ENCODE peak calls at places on chromosomes 11 and 22, in nine cellular contexts. One of them, this sample, is unnamed.

GRCh38 chr11:114314096-114314495 is 17.9 kb downstream of the NNMT start:
- DNase-seq in CD8-positive, alpha-beta T cell: no peak
- DNase-seq in lung microvascular endothelial cell: no peak
- DNase-seq in astrocyte of the cerebellum: no peak
- DNase-seq in GM19239: no peak
- DNase-seq in A172: no peak
- DNase-seq in head of caudate nucleus: no peak
- DNase-seq in neural crest cell: no peak
- DNase-seq in NCI-H1417: no peak
- DNase-seq in this sample: no peak

GRCh38 chr11:6237903-6238302 is 986 bp upstream of the CNGA4 start:
- DNase-seq in A172: no peak
- DNase-seq in GM19239: no peak
- DNase-seq in neural crest cell: no peak
- DNase-seq in lung microvascular endothelial cell: no peak
- DNase-seq in NCI-H1417: no peak
- DNase-seq in CD8-positive, alpha-beta T cell: no peak
- DNase-seq in head of caudate nucleus: no peak
- DNase-seq in astrocyte of the cerebellum: no peak
- DNase-seq in this sample: no peak

GRCh38 chr11:59562292-59562691 is 51.0 kb downstream of the OR4D9 start:
- DNase-seq in NCI-H1417: no peak
- DNase-seq in lung microvascular endothelial cell: no peak
- DNase-seq in astrocyte of the cerebellum: no peak
- DNase-seq in GM19239: no peak
- DNase-seq in A172: no peak
- DNase-seq in neural crest cell: no peak
- DNase-seq in CD8-positive, alpha-beta T cell: no peak
- DNase-seq in head of caudate nucleus: no peak
- DNase-seq in this sample: no peak

GRCh38 chr11:85759915-85760314 is 51.0 kb downstream of the SYTL2 start:
- DNase-seq in neural crest cell: no peak
- DNase-seq in GM19239: no peak
- DNase-seq in NCI-H1417: no peak
- DNase-seq in astrocyte of the cerebellum: peak; percentile 77
- DNase-seq in CD8-positive, alpha-beta T cell: no peak
- DNase-seq in lung microvascular endothelial cell: no peak
- DNase-seq in A172: peak; percentile 66
- DNase-seq in head of caudate nucleus: no peak
- DNase-seq in this sample: peak; percentile 52

GRCh38 chr22:49705216-49705600 is 122.5 kb downstream of the BRD1 start:
- DNase-seq in CD8-positive, alpha-beta T cell: no peak
- DNase-seq in astrocyte of the cerebellum: no peak
- DNase-seq in neural crest cell: no peak
- DNase-seq in GM19239: no peak
- DNase-seq in lung microvascular endothelial cell: no peak
- DNase-seq in head of caudate nucleus: no peak
- DNase-seq in A172: no peak
- DNase-seq in NCI-H1417: no peak
- DNase-seq in this sample: no peak

GRCh38 chr11:78171951-78172350 is 16.5 kb downstream of the KCTD21 start:
- DNase-seq in head of caudate nucleus: no peak
- DNase-seq in neural crest cell: no peak
- DNase-seq in lung microvascular endothelial cell: no peak
- DNase-seq in GM19239: no peak
- DNase-seq in A172: no peak
- DNase-seq in NCI-H1417: no peak
- DNase-seq in astrocyte of the cerebellum: no peak
- DNase-seq in CD8-positive, alpha-beta T cell: no peak
- DNase-seq in this sample: no peak

GRCh38 chr22:44276706-44277403 is 35.9 kb downstream of the SHISAL1 start:
- DNase-seq in head of caudate nucleus: no peak
- DNase-seq in A172: no peak
- DNase-seq in GM19239: no peak
- DNase-seq in lung microvascular endothelial cell: no peak
- DNase-seq in CD8-positive, alpha-beta T cell: no peak
- DNase-seq in neural crest cell: peak; percentile 33
- DNase-seq in NCI-H1417: no peak
- DNase-seq in astrocyte of the cerebellum: no peak
- DNase-seq in this sample: no peak

GRCh38 chr11:121762820-121763219 is 310.1 kb upstream of the SORL1-AS1 start:
- DNase-seq in NCI-H1417: peak; percentile 28
- DNase-seq in neural crest cell: no peak
- DNase-seq in lung microvascular endothelial cell: peak; percentile 13
- DNase-seq in astrocyte of the cerebellum: peak; percentile 36
- DNase-seq in GM19239: no peak
- DNase-seq in head of caudate nucleus: peak; percentile 21
- DNase-seq in CD8-positive, alpha-beta T cell: no peak
- DNase-seq in A172: no peak
- DNase-seq in this sample: no peak

GRCh38 chr11:33135216-33135615 is 26.1 kb downstream of the CSTF3 start:
- DNase-seq in neural crest cell: no peak
- DNase-seq in head of caudate nucleus: no peak
- DNase-seq in A172: no peak
- DNase-seq in CD8-positive, alpha-beta T cell: no peak
- DNase-seq in GM19239: no peak
- DNase-seq in NCI-H1417: no peak
- DNase-seq in astrocyte of the cerebellum: peak; percentile 45
- DNase-seq in lung microvascular endothelial cell: peak; percentile 31
- DNase-seq in this sample: peak; percentile 35

GRCh38 chr11:63551889-63552266 is 11.3 kb downstream of the PLAAT2 start:
- DNase-seq in GM19239: no peak
- DNase-seq in CD8-positive, alpha-beta T cell: no peak
- DNase-seq in A172: no peak
- DNase-seq in NCI-H1417: no peak
- DNase-seq in lung microvascular endothelial cell: no peak
- DNase-seq in head of caudate nucleus: no peak
- DNase-seq in astrocyte of the cerebellum: no peak
- DNase-seq in neural crest cell: no peak
- DNase-seq in this sample: no peak

GRCh38 chr11:13940611-13941256 is 21.8 kb upstream of the SPON1 start:
- DNase-seq in GM19239: no peak
- DNase-seq in head of caudate nucleus: no peak
- DNase-seq in astrocyte of the cerebellum: no peak
- DNase-seq in NCI-H1417: no peak
- DNase-seq in neural crest cell: no peak
- DNase-seq in A172: no peak
- DNase-seq in lung microvascular endothelial cell: no peak
- DNase-seq in CD8-positive, alpha-beta T cell: no peak
- DNase-seq in this sample: no peak

GRCh38 chr22:46863794-46864193 is 101.3 kb downstream of the TBC1D22A start:
- DNase-seq in neural crest cell: no peak
- DNase-seq in GM19239: no peak
- DNase-seq in lung microvascular endothelial cell: no peak
- DNase-seq in CD8-positive, alpha-beta T cell: no peak
- DNase-seq in A172: no peak
- DNase-seq in head of caudate nucleus: no peak
- DNase-seq in astrocyte of the cerebellum: no peak
- DNase-seq in NCI-H1417: no peak
- DNase-seq in this sample: no peak

GRCh38 chr11:82676483-82677094 is 57.1 kb downstream of the FAM181B start:
- DNase-seq in NCI-H1417: no peak
- DNase-seq in CD8-positive, alpha-beta T cell: no peak
- DNase-seq in GM19239: no peak
- DNase-seq in A172: peak; percentile 8
- DNase-seq in astrocyte of the cerebellum: no peak
- DNase-seq in head of caudate nucleus: no peak
- DNase-seq in lung microvascular endothelial cell: no peak
- DNase-seq in neural crest cell: no peak
- DNase-seq in this sample: no peak

GRCh38 chr11:64096835-64097234 is 61.1 kb downstream of the FLRT1 start:
- DNase-seq in GM19239: no peak
- DNase-seq in CD8-positive, alpha-beta T cell: no peak
- DNase-seq in lung microvascular endothelial cell: no peak
- DNase-seq in astrocyte of the cerebellum: no peak
- DNase-seq in A172: no peak
- DNase-seq in neural crest cell: no peak
- DNase-seq in head of caudate nucleus: no peak
- DNase-seq in NCI-H1417: peak; percentile 36
- DNase-seq in this sample: no peak

GRCh38 chr22:39236321-39237275 is 8.2 kb downstream of the PDGFB start:
- DNase-seq in CD8-positive, alpha-beta T cell: peak; percentile 40
- DNase-seq in neural crest cell: no peak
- DNase-seq in A172: no peak
- DNase-seq in astrocyte of the cerebellum: no peak
- DNase-seq in head of caudate nucleus: no peak
- DNase-seq in GM19239: peak; percentile 80
- DNase-seq in lung microvascular endothelial cell: no peak
- DNase-seq in NCI-H1417: peak; percentile 27
- DNase-seq in this sample: no peak

GRCh38 chr22:32650553-32651345 is 150.8 kb upstream of the TIMP3 start:
- DNase-seq in neural crest cell: no peak
- DNase-seq in NCI-H1417: no peak
- DNase-seq in CD8-positive, alpha-beta T cell: no peak
- DNase-seq in A172: peak; percentile 40
- DNase-seq in lung microvascular endothelial cell: no peak
- DNase-seq in head of caudate nucleus: no peak
- DNase-seq in GM19239: no peak
- DNase-seq in astrocyte of the cerebellum: no peak
- DNase-seq in this sample: peak; percentile 60

GRCh38 chr22:50014655-50015401 is 2.3 kb upstream of the IL17REL start:
- DNase-seq in GM19239: no peak
- DNase-seq in NCI-H1417: peak; percentile 25
- DNase-seq in lung microvascular endothelial cell: no peak
- DNase-seq in A172: no peak
- DNase-seq in head of caudate nucleus: no peak
- DNase-seq in CD8-positive, alpha-beta T cell: no peak
- DNase-seq in astrocyte of the cerebellum: no peak
- DNase-seq in neural crest cell: no peak
- DNase-seq in this sample: no peak

GRCh38 chr11:74820763-74821162 is 72.1 kb downstream of the RNF169 start:
- DNase-seq in neural crest cell: no peak
- DNase-seq in GM19239: no peak
- DNase-seq in head of caudate nucleus: no peak
- DNase-seq in A172: peak; percentile 89
- DNase-seq in lung microvascular endothelial cell: peak; percentile 95
- DNase-seq in CD8-positive, alpha-beta T cell: no peak
- DNase-seq in astrocyte of the cerebellum: peak; percentile 89
- DNase-seq in NCI-H1417: no peak
- DNase-seq in this sample: peak; percentile 59

GRCh38 chr22:30667486-30668305 is at the start of gene DUSP18:
- DNase-seq in CD8-positive, alpha-beta T cell: peak; percentile 94
- DNase-seq in neural crest cell: peak; percentile 95
- DNase-seq in head of caudate nucleus: peak; percentile 94
- DNase-seq in lung microvascular endothelial cell: peak; percentile 93
- DNase-seq in GM19239: peak; percentile 94
- DNase-seq in astrocyte of the cerebellum: peak; percentile 60
- DNase-seq in A172: peak; percentile 70
- DNase-seq in NCI-H1417: peak; percentile 88
- DNase-seq in this sample: peak; percentile 89

GRCh38 chr22:50260801-50261614 is 475 bp downstream of the MAPK12 start:
- DNase-seq in head of caudate nucleus: peak; percentile 68
- DNase-seq in astrocyte of the cerebellum: no peak
- DNase-seq in CD8-positive, alpha-beta T cell: no peak
- DNase-seq in NCI-H1417: peak; percentile 54
- DNase-seq in neural crest cell: no peak
- DNase-seq in lung microvascular endothelial cell: peak; percentile 75
- DNase-seq in GM19239: peak; percentile 83
- DNase-seq in A172: no peak
- DNase-seq in this sample: peak; percentile 68

GRCh38 chr11:110428956-110429613 is 663 bp upstream of the FDX1 start:
- DNase-seq in neural crest cell: no peak
- DNase-seq in GM19239: no peak
- DNase-seq in astrocyte of the cerebellum: no peak
- DNase-seq in lung microvascular endothelial cell: no peak
- DNase-seq in A172: no peak
- DNase-seq in head of caudate nucleus: no peak
- DNase-seq in NCI-H1417: peak; percentile 49
- DNase-seq in CD8-positive, alpha-beta T cell: no peak
- DNase-seq in this sample: no peak

GRCh38 chr11:6602096-6602940 is 1.1 kb downstream of the RRP8 start:
- DNase-seq in head of caudate nucleus: no peak
- DNase-seq in astrocyte of the cerebellum: no peak
- DNase-seq in CD8-positive, alpha-beta T cell: no peak
- DNase-seq in NCI-H1417: no peak
- DNase-seq in neural crest cell: no peak
- DNase-seq in A172: no peak
- DNase-seq in lung microvascular endothelial cell: no peak
- DNase-seq in GM19239: no peak
- DNase-seq in this sample: no peak

GRCh38 chr22:40363059-40363458 is 7.3 kb upstream of the SGSM3 start:
- DNase-seq in astrocyte of the cerebellum: no peak
- DNase-seq in A172: no peak
- DNase-seq in GM19239: no peak
- DNase-seq in neural crest cell: no peak
- DNase-seq in lung microvascular endothelial cell: no peak
- DNase-seq in head of caudate nucleus: peak; percentile 16
- DNase-seq in CD8-positive, alpha-beta T cell: no peak
- DNase-seq in NCI-H1417: no peak
- DNase-seq in this sample: no peak

GRCh38 chr11:68840661-68841653 is 759 bp downstream of the CPT1A start:
- DNase-seq in CD8-positive, alpha-beta T cell: no peak
- DNase-seq in neural crest cell: no peak
- DNase-seq in NCI-H1417: peak; percentile 69
- DNase-seq in head of caudate nucleus: no peak
- DNase-seq in lung microvascular endothelial cell: peak; percentile 61
- DNase-seq in astrocyte of the cerebellum: no peak
- DNase-seq in A172: no peak
- DNase-seq in GM19239: no peak
- DNase-seq in this sample: peak; percentile 73

GRCh38 chr22:30208631-30209603 is 37.6 kb downstream of the LIF start:
- DNase-seq in GM19239: no peak
- DNase-seq in CD8-positive, alpha-beta T cell: no peak
- DNase-seq in lung microvascular endothelial cell: peak; percentile 91
- DNase-seq in NCI-H1417: no peak
- DNase-seq in head of caudate nucleus: no peak
- DNase-seq in astrocyte of the cerebellum: no peak
- DNase-seq in neural crest cell: no peak
- DNase-seq in A172: peak; percentile 82
- DNase-seq in this sample: peak; percentile 60

GRCh38 chr22:21791635-21792625 is 56.3 kb upstream of the YPEL1 start:
- DNase-seq in astrocyte of the cerebellum: no peak
- DNase-seq in head of caudate nucleus: peak; percentile 43
- DNase-seq in A172: no peak
- DNase-seq in CD8-positive, alpha-beta T cell: no peak
- DNase-seq in GM19239: no peak
- DNase-seq in NCI-H1417: no peak
- DNase-seq in lung microvascular endothelial cell: no peak
- DNase-seq in neural crest cell: no peak
- DNase-seq in this sample: no peak